ENCODE peak calls at places on chromosomes 1 and 21, in four cellular contexts. X is K562, T is WTC11, Y is HepG2. B is an unnamed sample.

GRCh38 chr21:45993210-45994085 is 11.9 kb downstream of the COL6A1 start:
- DNase-seq in Y (no peak), T (peak), X (no peak), B (no peak)

GRCh38 chr1:67830226-67830625 is 3.0 kb downstream of the GNG12 start:
- DNase-seq in Y (no peak), T (no peak), X (no peak), B (no peak)

GRCh38 chr1:29380532-29380931 is 144.2 kb downstream of the PTPRU start:
- DNase-seq in T (no peak), X (no peak), Y (no peak), B (no peak)

GRCh38 chr21:26495283-26495849 is 77.7 kb downstream of the CYYR1 start:
- DNase-seq in T (no peak), Y (no peak), X (no peak), B (no peak)

GRCh38 chr1:226308166-226308722 is 720 bp downstream of the LIN9 start:
- DNase-seq in T (no peak), X (no peak), Y (no peak), B (peak)

GRCh38 chr1:189269011-189269410 is 1208.7 kb downstream of the BRINP3 start:
- DNase-seq in T (no peak), Y (no peak), X (no peak), B (peak)

GRCh38 chr1:1732381-1732780 is 8.2 kb upstream of the CDK11A start:
- DNase-seq in X (no peak), T (no peak), Y (no peak), B (no peak)

GRCh38 chr1:40818264-40818961 is 34.8 kb downstream of the KCNQ4 start:
- DNase-seq in Y (no peak), T (peak), X (peak), B (no peak)

GRCh38 chr1:165162671-165163241 is 193.8 kb downstream of the LMX1A start:
- DNase-seq in Y (peak), T (peak), X (no peak), B (no peak)

GRCh38 chr1:116986531-116987255 is 14.9 kb upstream of the CD101 start:
- DNase-seq in T (peak), X (peak), Y (no peak), B (no peak)

GRCh38 chr1:13794231-13795187 is 94.5 kb downstream of the PRDM2 start:
- DNase-seq in Y (no peak), T (no peak), X (no peak), B (no peak)

GRCh38 chr1:220556641-220557040 is 28.7 kb downstream of the MARK1 start:
- DNase-seq in T (no peak), Y (no peak), X (no peak), B (no peak)

GRCh38 chr1:101262601-101263348 is 26.0 kb downstream of the S1PR1 start:
- DNase-seq in X (no peak), Y (no peak), T (no peak), B (peak)

GRCh38 chr1:210321552-210321951 is 7.2 kb upstream of the HHAT start:
- DNase-seq in X (no peak), T (no peak), Y (no peak), B (no peak)

GRCh38 chr21:14877581-14878228 is 187.1 kb downstream of the NRIP1 start:
- DNase-seq in T (no peak), Y (peak), X (no peak), B (no peak)

GRCh38 chr1:113811353-113811887 is 856 bp downstream of the RSBN1 start:
- DNase-seq in X (peak), Y (peak), T (no peak), B (peak)

GRCh38 chr1:35120458-35121133 is 41.4 kb downstream of the ZMYM1 start:
- DNase-seq in T (peak), X (no peak), Y (peak), B (no peak)

GRCh38 chr1:107785506-107786213 is 179.3 kb downstream of the VAV3 start:
- DNase-seq in T (no peak), Y (no peak), X (no peak), B (no peak)

GRCh38 chr1:15456313-15456954 is at the start of gene CELA2A:
- DNase-seq in Y (no peak), T (no peak), X (no peak), B (no peak)

GRCh38 chr1:81179239-81179638 is 621.5 kb upstream of the ADGRL2 start:
- DNase-seq in X (no peak), Y (no peak), T (no peak), B (no peak)

GRCh38 chr21:25708467-25709065 is 26.1 kb downstream of the ATP5PF start:
- DNase-seq in T (peak), Y (peak), X (peak), B (peak)

GRCh38 chr1:226845624-226846023 is 24.8 kb upstream of the PSEN2 start:
- DNase-seq in T (no peak), Y (no peak), X (no peak), B (no peak)

GRCh38 chr1:27011058-27011764 is 1.4 kb downstream of the TENT5B start:
- DNase-seq in T (peak), X (peak), Y (no peak), B (no peak)

GRCh38 chr21:42503711-42504110 is 7.7 kb upstream of the RSPH1 start:
- DNase-seq in T (no peak), Y (no peak), X (no peak), B (no peak)

GRCh38 chr21:42699196-42699595 is 45.8 kb downstream of the PDE9A start:
- DNase-seq in T (no peak), X (no peak), Y (no peak), B (no peak)

GRCh38 chr1:161367684-161368398 is at the start of gene CFAP126:
- DNase-seq in X (peak), Y (peak), T (peak), B (peak)

GRCh38 chr1:3170566-3171453 is 101.8 kb downstream of the PRDM16 start:
- DNase-seq in X (no peak), T (no peak), Y (peak), B (peak)

GRCh38 chr1:170707959-170708666 is 44.2 kb downstream of the PRRX1 start:
- DNase-seq in X (no peak), T (no peak), Y (peak), B (no peak)

GRCh38 chr21:45868086-45868485 is 113.5 kb upstream of the COL6A1 start:
- DNase-seq in T (no peak), Y (no peak), X (no peak), B (no peak)

GRCh38 chr1:228733576-228733975 is 1.7 kb upstream of the RHOU start:
- DNase-seq in T (no peak), Y (no peak), X (no peak), B (no peak)

GRCh38 chr1:228736844-228737415 is 1.7 kb downstream of the RHOU start:
- DNase-seq in X (no peak), Y (no peak), T (no peak), B (no peak)

GRCh38 chr1:228737613-228738012 is 2.3 kb downstream of the RHOU start:
- DNase-seq in X (no peak), T (no peak), Y (no peak), B (no peak)

GRCh38 chr1:228734881-228735801 is at the start of gene RHOU:
- DNase-seq in X (no peak), Y (peak), T (peak), B (peak)

DNA sequence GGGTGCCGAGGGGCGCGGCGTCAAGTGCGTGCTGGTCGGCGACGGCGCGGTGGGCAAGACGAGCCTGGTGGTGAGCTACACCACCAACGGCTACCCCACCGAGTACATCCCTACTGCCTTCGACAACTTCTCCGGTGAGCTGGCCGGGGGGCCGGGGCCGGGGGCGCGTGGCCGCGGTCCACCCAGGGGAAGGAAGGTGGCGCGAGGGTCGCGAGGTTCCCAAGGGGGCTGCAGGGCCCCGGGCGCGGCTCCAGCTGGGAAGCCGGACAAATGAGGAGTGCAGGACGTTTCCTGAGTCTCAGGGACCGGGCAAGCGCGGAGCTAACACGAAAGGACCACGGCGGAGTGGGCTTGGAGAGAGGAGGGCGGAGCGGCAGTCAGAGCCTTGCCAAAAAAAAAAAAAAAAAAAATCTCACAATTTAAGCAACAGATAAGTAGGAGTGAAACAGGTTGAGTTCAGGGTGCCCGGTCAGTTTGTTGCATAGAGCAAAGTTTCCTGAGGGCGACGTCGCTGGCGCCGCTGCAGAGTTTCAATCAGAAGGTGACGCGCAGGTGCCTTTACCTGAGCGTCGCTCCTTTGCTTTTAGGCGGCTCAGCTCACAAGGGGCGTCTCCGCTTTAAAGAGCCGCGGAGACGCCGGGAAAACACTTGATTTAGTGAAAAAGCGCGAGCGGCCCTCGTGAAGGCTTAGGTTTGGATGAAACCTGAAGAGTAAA is 750 bp downstream of the RHOU start:
- DNase-seq in T (peak), Y (no peak), X (no peak), B (peak)
- TF ChIP-seq ELF4 in T (no peak), Y (no peak), X (no peak), B (no peak)

GRCh38 chr1:151720974-151721787 is at the start of gene RIIAD1:
- DNase-seq in Y (no peak), X (peak), T (peak), B (peak)
- TF ChIP-seq SP1 in Y (no peak), X (no peak), T (no peak), B (no peak)

GRCh38 chr1:198519639-198520501 is 20.6 kb downstream of the ATP6V1G3 start:
- DNase-seq in Y (no peak), T (no peak), X (no peak), B (no peak)

GRCh38 chr1:198517623-198518022 is 22.9 kb downstream of the ATP6V1G3 start:
- DNase-seq in T (no peak), Y (no peak), X (no peak), B (no peak)

GRCh38 chr1:198520524-198521254 is 19.8 kb downstream of the ATP6V1G3 start:
- DNase-seq in T (no peak), Y (no peak), X (no peak), B (no peak)

GRCh38 chr1:198528376-198528775 is 12.1 kb downstream of the ATP6V1G3 start:
- DNase-seq in X (no peak), Y (no peak), T (no peak), B (no peak)

GRCh38 chr1:198523183-198523942 is 17.1 kb downstream of the ATP6V1G3 start:
- DNase-seq in T (no peak), Y (no peak), X (no peak), B (no peak)
- TF ChIP-seq ELF4 in T (no peak), Y (no peak), X (no peak), B (no peak)

GRCh38 chr1:166174108-166174507 is 7.3 kb upstream of the FAM78B start:
- DNase-seq in X (no peak), T (no peak), Y (no peak), B (no peak)
- TF ChIP-seq SP1 in X (no peak), T (no peak), Y (no peak), B (no peak)

DNA sequence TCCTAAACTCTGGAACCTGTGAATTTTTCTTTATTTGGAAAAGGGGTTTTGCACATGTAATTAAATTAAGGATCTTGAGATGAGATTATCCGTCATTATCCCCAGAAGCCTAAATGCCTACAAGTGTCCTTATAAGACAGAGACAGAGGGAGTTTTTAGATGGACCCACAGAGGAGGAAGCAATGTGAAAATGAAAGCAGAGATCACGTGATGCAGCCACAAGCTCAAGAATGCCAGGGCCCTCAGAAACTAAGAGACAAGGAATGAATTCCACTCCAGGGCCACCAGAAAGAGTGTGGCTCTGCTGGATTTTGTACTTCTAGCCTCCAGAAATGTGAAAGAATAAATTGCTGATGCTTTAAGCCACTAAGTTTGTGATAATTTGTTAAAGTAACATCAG is 183.6 kb upstream of the UBE2U start:
- DNase-seq in T (no peak), X (no peak), Y (no peak), B (no peak)
- TF ChIP-seq ELF4 in T (no peak), X (no peak), Y (no peak), B (no peak)